ENCODE peak calls at places on chromosomes 16 and 17, in nine cellular contexts. W is CD4-positive, alpha-beta T cell; G is MCF 10A; Z is fibroblast of lung; P is gastrocnemius medialis; D is GM23338; B is pancreas; N is cardiac muscle cell; J is sigmoid colon. E is an unnamed sample.

GRCh38 chr16:3645504-3646347 is 8.8 kb upstream of the DNASE1 start:
- DNase-seq in W (peak; percentile 22), G (no peak), Z (peak; percentile 64), P (no peak), D (peak; percentile 83), B (no peak), N (peak; percentile 23), J (peak; percentile 34), E (no peak)

GRCh38 chr16:84929421-84930297 is 81.7 kb downstream of the ZDHHC7 start:
- DNase-seq in W (no peak), G (no peak), Z (no peak), P (peak; percentile 69), D (no peak), B (no peak), N (peak; percentile 34), J (peak; percentile 65), E (no peak)

GRCh38 chr17:2181206-2181983 is 122.2 kb downstream of the SMG6 start:
- DNase-seq in W (no peak), G (no peak), Z (peak; percentile 98), P (peak; percentile 29), D (peak; percentile 25), B (no peak), N (peak; percentile 96), J (peak; percentile 94), E (peak; percentile 97)

GRCh38 chr16:78925071-78925714 is 675.3 kb downstream of the MAF start:
- DNase-seq in W (no peak), G (peak; percentile 33), Z (no peak), P (peak; percentile 30), D (peak; percentile 64), B (no peak), N (no peak), J (no peak), E (no peak)

GRCh38 chr17:50375858-50376538 is 3.0 kb downstream of the EME1 start:
- DNase-seq in W (no peak), G (no peak), Z (no peak), P (no peak), D (no peak), B (no peak), N (no peak), J (no peak), E (no peak)

GRCh38 chr17:31216053-31216751 is 80.8 kb downstream of the OMG start:
- DNase-seq in W (no peak), G (peak; percentile 52), Z (peak; percentile 77), P (no peak), D (peak; percentile 77), B (no peak), N (peak; percentile 79), J (no peak), E (peak; percentile 83)

GRCh38 chr17:74921045-74921681 is 1.9 kb downstream of the USH1G start:
- DNase-seq in W (no peak), G (no peak), Z (no peak), P (no peak), D (no peak), B (peak; percentile 64), N (no peak), J (no peak), E (no peak)

GRCh38 chr16:55389426-55390073 is 65.5 kb downstream of the IRX6 start:
- DNase-seq in W (no peak), G (peak; percentile 20), Z (no peak), P (peak; percentile 84), D (no peak), B (no peak), N (no peak), J (no peak), E (no peak)

GRCh38 chr17:63399856-63400255 is 46.2 kb downstream of the CYB561 start:
- DNase-seq in W (no peak), G (no peak), Z (peak; percentile 56), P (peak; percentile 53), D (no peak), B (no peak), N (peak; percentile 73), J (peak; percentile 91), E (peak; percentile 63)

GRCh38 chr17:44970136-44970737 is 2.1 kb upstream of the C1QL1 start:
- DNase-seq in W (no peak), G (no peak), Z (peak; percentile 31), P (no peak), D (peak; percentile 76), B (peak; percentile 79), N (peak; percentile 44), J (peak; percentile 89), E (peak; percentile 40)

GRCh38 chr17:38748329-38749221 is at the start of gene PCGF2:
- DNase-seq in W (no peak), G (peak; percentile 84), Z (peak; percentile 86), P (peak; percentile 63), D (peak; percentile 98), B (peak; percentile 88), N (peak; percentile 95), J (peak; percentile 94), E (peak; percentile 92)

GRCh38 chr17:61495161-61495857 is 43.1 kb downstream of the TBX4 start:
- DNase-seq in W (no peak), G (peak; percentile 64), Z (peak; percentile 56), P (no peak), D (no peak), B (no peak), N (peak; percentile 40), J (no peak), E (peak; percentile 61)

GRCh38 chr17:72122668-72123495 is 2.1 kb downstream of the SOX9 start:
- DNase-seq in W (no peak), G (no peak), Z (peak; percentile 74), P (no peak), D (peak; percentile 64), B (peak; percentile 82), N (peak; percentile 82), J (peak; percentile 70), E (peak; percentile 43)

GRCh38 chr17:28097901-28098300 is 55.4 kb downstream of the NLK start:
- DNase-seq in W (no peak), G (no peak), Z (no peak), P (no peak), D (no peak), B (no peak), N (no peak), J (no peak), E (no peak)

GRCh38 chr17:7792611-7793010 is 41.4 kb upstream of the KDM6B start:
- DNase-seq in W (no peak), G (no peak), Z (no peak), P (no peak), D (no peak), B (no peak), N (no peak), J (no peak), E (no peak)

GRCh38 chr16:23691483-23692189 is 12.9 kb downstream of the PLK1 start:
- DNase-seq in W (no peak), G (peak; percentile 60), Z (peak; percentile 13), P (peak; percentile 41), D (peak; percentile 17), B (no peak), N (peak; percentile 35), J (no peak), E (peak; percentile 57)

GRCh38 chr17:56842577-56842976 is 8.6 kb downstream of the DGKE start:
- DNase-seq in W (no peak), G (no peak), Z (no peak), P (no peak), D (no peak), B (no peak), N (no peak), J (no peak), E (no peak)
- TF ChIP-seq CTCF in W (no peak), G (no peak), Z (no peak), P (no peak), D (no peak), B (no peak), N (no peak), J (no peak), E (no peak)

GRCh38 chr17:78075011-78075410 is 53.5 kb downstream of the TMC6 start:
- DNase-seq in W (no peak), G (no peak), Z (no peak), P (no peak), D (no peak), B (no peak), N (no peak), J (no peak), E (no peak)
- TF ChIP-seq CTCF in W (no peak), G (no peak), Z (no peak), P (no peak), D (no peak), B (no peak), N (no peak), J (no peak), E (no peak)

GRCh38 chr16:80580109-80580832 is 39.5 kb downstream of the DYNLRB2 start:
- DNase-seq in W (peak; percentile 50), G (no peak), Z (peak; percentile 92), P (no peak), D (peak; percentile 9), B (no peak), N (peak; percentile 16), J (no peak), E (peak; percentile 69)
- TF ChIP-seq CTCF in W (no peak), G (no peak), Z (no peak), P (no peak), D (no peak), B (no peak), N (no peak), J (no peak), E (no peak)

GRCh38 chr17:17513626-17514025 is 17.4 kb upstream of the RASD1 start:
- DNase-seq in W (no peak), G (no peak), Z (no peak), P (no peak), D (no peak), B (no peak), N (no peak), J (no peak), E (no peak)

GRCh38 chr17:17516315-17516930 is 20.2 kb upstream of the RASD1 start:
- DNase-seq in W (no peak), G (no peak), Z (no peak), P (no peak), D (no peak), B (peak; percentile 52), N (no peak), J (no peak), E (no peak)

GRCh38 chr17:17515921-17516295 is 19.7 kb upstream of the RASD1 start:
- DNase-seq in W (no peak), G (no peak), Z (peak; percentile 84), P (no peak), D (no peak), B (peak; percentile 36), N (peak; percentile 40), J (no peak), E (peak; percentile 48)

GRCh38 chr17:17514361-17514992 is 18.3 kb upstream of the RASD1 start:
- DNase-seq in W (no peak), G (no peak), Z (no peak), P (no peak), D (peak; percentile 55), B (peak; percentile 53), N (no peak), J (no peak), E (no peak)

DNA sequence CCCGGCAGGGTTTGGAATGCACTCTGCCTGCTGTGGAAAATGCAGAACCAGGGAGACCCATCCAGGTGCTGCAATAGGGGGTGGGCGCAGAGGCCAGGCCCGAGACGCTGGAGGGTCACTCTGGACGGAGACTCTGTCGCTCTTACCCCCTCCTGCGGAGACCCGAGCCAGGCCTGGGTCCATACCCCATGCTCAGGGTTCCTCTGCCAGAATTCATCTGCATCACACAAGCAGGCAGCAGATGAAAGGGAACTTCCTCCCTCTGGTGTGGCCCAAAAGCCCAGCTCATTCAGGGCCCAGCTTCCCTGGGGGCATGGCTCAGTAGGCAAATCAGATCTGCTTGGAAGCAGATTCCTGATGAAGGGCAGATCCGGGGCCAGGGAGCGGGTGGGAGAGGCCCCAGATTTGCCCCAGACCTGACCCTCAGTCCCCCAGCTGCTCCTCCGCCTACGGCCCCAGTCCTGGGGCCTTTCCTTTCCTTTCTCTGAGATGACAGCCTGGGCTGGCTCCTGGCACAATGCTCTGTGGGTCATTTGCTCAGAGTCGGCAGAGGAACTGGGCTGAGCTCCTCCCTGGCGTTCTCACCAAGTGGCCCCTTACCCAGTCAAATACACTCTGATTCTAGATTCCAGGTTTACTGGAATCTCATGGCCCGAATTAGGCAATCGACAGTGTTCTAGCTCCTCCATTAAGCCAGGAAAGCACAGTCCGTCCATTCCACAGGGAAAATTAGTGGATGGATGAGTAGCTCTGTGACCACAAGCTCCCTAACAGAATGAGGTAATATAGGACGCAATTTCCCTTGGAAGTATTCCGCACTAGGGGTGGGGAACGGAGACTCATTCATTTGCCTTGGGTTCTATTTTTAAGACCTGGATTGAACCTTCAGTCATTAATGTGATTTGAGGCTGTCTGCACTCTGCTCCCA is 19.1 kb upstream of the RASD1 start:
- DNase-seq in W (no peak), G (no peak), Z (peak; percentile 94), P (no peak), D (peak; percentile 67), B (peak; percentile 57), N (peak; percentile 64), J (no peak), E (no peak)
- TF ChIP-seq CTCF in W (no peak), G (no peak), Z (no peak), P (no peak), D (no peak), B (no peak), N (no peak), J (no peak), E (no peak)

E was measured in cardiac fibroblast.